ENCODE peak calls at places on chromosomes 3 and 15, in five cellular contexts. F, G, J, P and R are unnamed samples.

GRCh38 chr15:78938608-78939488 is 6.0 kb downstream of the CTSH start:
- ATAC-seq in F (no peak), J (peak; percentile 73), G (no peak), P (no peak), R (no peak)

GRCh38 chr3:9681723-9682081 is 21.9 kb upstream of the CPNE9 start:
- ATAC-seq in G (no peak), F (peak; percentile 28), P (no peak), J (no peak), R (no peak)

GRCh38 chr15:39455502-39455991 is 125.3 kb upstream of the THBS1 start:
- ATAC-seq in G (peak; percentile 55), J (peak; percentile 57), P (peak; percentile 86), F (no peak), R (no peak)

GRCh38 chr15:42846647-42847046 is 73.9 kb downstream of the TTBK2 start:
- ATAC-seq in J (no peak), P (no peak), F (no peak), G (no peak), R (no peak)

GRCh38 chr3:135057996-135058395 is 262.9 kb downstream of the EPHB1 start:
- ATAC-seq in G (no peak), J (no peak), F (no peak), P (no peak), R (no peak)

GRCh38 chr15:29039466-29040366 is 153.9 kb downstream of the APBA2 start:
- ATAC-seq in J (peak; percentile 67), P (no peak), F (no peak), G (no peak), R (no peak)

GRCh38 chr15:73240864-73241499 is 127.8 kb downstream of the HCN4 start:
- ATAC-seq in F (no peak), G (peak; percentile 86), J (peak; percentile 83), P (peak; percentile 75), R (no peak)

GRCh38 chr3:39788484-39788883 is 20.9 kb upstream of the MYRIP start:
- ATAC-seq in P (no peak), G (no peak), F (no peak), J (no peak), R (no peak)

GRCh38 chr15:40087991-40088928 is 20.4 kb downstream of the BMF start:
- ATAC-seq in J (no peak), P (peak; percentile 48), G (peak; percentile 50), F (no peak), R (peak; percentile 25)

GRCh38 chr15:77870195-77871065 is 207.1 kb downstream of the TBC1D2B start:
- ATAC-seq in F (peak; percentile 70), G (peak; percentile 88), J (peak; percentile 88), P (peak; percentile 92), R (peak; percentile 56)

GRCh38 chr15:57462391-57462790 is 86.1 kb downstream of the CGNL1 start:
- ATAC-seq in P (no peak), F (no peak), J (no peak), G (peak; percentile 51), R (no peak)

GRCh38 chr3:36932979-36933378 is 11.9 kb downstream of the TRANK1 start:
- ATAC-seq in G (no peak), F (no peak), J (no peak), P (peak; percentile 41), R (no peak)

GRCh38 chr3:127277591-127277990 is 10.3 kb downstream of the PRR20G start:
- ATAC-seq in F (no peak), G (no peak), P (no peak), J (no peak), R (no peak)

GRCh38 chr15:82698711-82699345 is 10.8 kb downstream of the AP3B2 start:
- ATAC-seq in J (no peak), F (no peak), G (peak; percentile 20), P (peak; percentile 56), R (no peak)

GRCh38 chr15:93296786-93297500 is 207.9 kb upstream of the RGMA start:
- ATAC-seq in G (no peak), P (no peak), F (no peak), J (no peak), R (no peak)

GRCh38 chr3:184874709-184875644 is 63.0 kb downstream of the VPS8 start:
- ATAC-seq in G (peak; percentile 61), F (no peak), J (peak; percentile 69), P (peak; percentile 78), R (no peak)

GRCh38 chr3:196726788-196727675 is 12.6 kb upstream of the PAK2 start:
- ATAC-seq in G (no peak), P (no peak), J (no peak), F (no peak), R (no peak)

GRCh38 chr3:123640311-123641083 is 55.6 kb upstream of the HACD2 start:
- ATAC-seq in J (no peak), P (no peak), F (no peak), G (no peak), R (no peak)

GRCh38 chr3:65751123-65751700 is 287.5 kb downstream of the MAGI1 start:
- ATAC-seq in P (peak; percentile 86), J (peak; percentile 65), F (no peak), G (peak; percentile 80), R (no peak)

GRCh38 chr15:85772668-85773067 is 22.1 kb downstream of the KLHL25 start:
- ATAC-seq in F (peak; percentile 32), G (no peak), J (no peak), P (no peak), R (no peak)

GRCh38 chr3:177753498-177754155 is 556.3 kb upstream of the TBL1XR1 start:
- ATAC-seq in J (no peak), G (no peak), P (no peak), F (peak; percentile 58), R (peak; percentile 86)

GRCh38 chr3:182962162-182962561 is 18.2 kb downstream of the DCUN1D1 start:
- ATAC-seq in G (peak; percentile 59), P (peak; percentile 71), J (peak; percentile 14), F (no peak), R (peak; percentile 87)

GRCh38 chr3:31370093-31370666 is 162.5 kb upstream of the STT3B start:
- ATAC-seq in J (no peak), G (no peak), P (no peak), F (no peak), R (no peak)

GRCh38 chr3:157089455-157090221 is 70.3 kb downstream of the CCNL1 start:
- ATAC-seq in G (no peak), J (peak; percentile 50), F (peak; percentile 89), P (peak; percentile 32), R (peak; percentile 0)

GRCh38 chr3:9826815-9827574 is 16.8 kb downstream of the RPUSD3 start:
- ATAC-seq in G (peak; percentile 93), F (peak; percentile 37), P (peak; percentile 88), J (peak; percentile 78), R (no peak)

GRCh38 chr3:189813652-189814245 is 182.6 kb downstream of the TP63 start:
- ATAC-seq in J (no peak), P (no peak), G (no peak), F (no peak), R (no peak)

GRCh38 chr15:63823253-63823844 is 10.4 kb downstream of the HERC1 start:
- ATAC-seq in G (no peak), J (no peak), F (no peak), P (no peak), R (no peak)

GRCh38 chr15:99343836-99344551 is 92.7 kb downstream of the LRRC28 start:
- ATAC-seq in G (peak; percentile 91), F (no peak), P (peak; percentile 68), J (peak; percentile 80), R (no peak)

GRCh38 chr3:170477395-170477794 is 58.7 kb downstream of the CLDN11 start:
- ATAC-seq in G (no peak), P (no peak), J (no peak), F (no peak), R (no peak)

GRCh38 chr3:169310190-169310918 is 353.2 kb downstream of the MECOM start:
- ATAC-seq in G (no peak), J (no peak), P (no peak), F (no peak), R (no peak)

GRCh38 chr3:169303660-169304059 is 359.9 kb downstream of the MECOM start:
- ATAC-seq in F (no peak), J (no peak), G (no peak), P (no peak), R (no peak)

GRCh38 chr3:169304716-169305115 is 358.8 kb downstream of the MECOM start:
- ATAC-seq in J (no peak), P (no peak), G (no peak), F (no peak), R (no peak)

GRCh38 chr3:169308654-169309325 is 354.7 kb downstream of the MECOM start:
- ATAC-seq in P (no peak), G (no peak), F (no peak), J (no peak), R (no peak)

DNA sequence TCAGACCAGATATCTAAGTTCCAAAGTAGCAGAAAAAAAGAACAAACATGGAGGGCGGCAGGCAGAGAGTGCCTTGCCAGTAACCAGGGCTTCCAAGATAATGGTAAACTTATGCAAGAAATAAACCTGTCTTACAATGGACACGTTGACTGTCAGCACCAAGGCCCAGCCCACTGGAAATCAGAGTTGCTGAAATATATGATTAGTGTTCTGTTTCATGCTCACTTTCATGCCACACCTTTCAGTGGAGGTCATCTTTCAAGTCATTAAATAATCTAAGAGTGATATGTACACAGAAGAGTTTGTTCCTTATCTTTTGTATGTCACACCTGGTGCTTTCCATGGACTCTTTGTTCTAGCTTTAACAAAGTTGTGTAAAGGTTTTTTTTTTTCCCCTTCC is 358.1 kb downstream of the MECOM start:
- ATAC-seq in G (no peak), F (no peak), P (no peak), J (no peak), R (no peak)
- TF ChIP-seq EP300 in G (no peak), F (no peak), P (no peak), J (no peak), R (no peak)

GRCh38 chr3:64444619-64445317 is 219.5 kb upstream of the PRICKLE2 start:
- ATAC-seq in F (peak; percentile 38), G (no peak), P (no peak), J (no peak), R (peak; percentile 11)
- H3K27ac ChIP-seq in F (peak overlapping the region; percentile 67), G (peak overlapping the region; percentile 91), P (no peak overlapping the region), J (no peak overlapping the region), R (no peak overlapping the region)

DNA sequence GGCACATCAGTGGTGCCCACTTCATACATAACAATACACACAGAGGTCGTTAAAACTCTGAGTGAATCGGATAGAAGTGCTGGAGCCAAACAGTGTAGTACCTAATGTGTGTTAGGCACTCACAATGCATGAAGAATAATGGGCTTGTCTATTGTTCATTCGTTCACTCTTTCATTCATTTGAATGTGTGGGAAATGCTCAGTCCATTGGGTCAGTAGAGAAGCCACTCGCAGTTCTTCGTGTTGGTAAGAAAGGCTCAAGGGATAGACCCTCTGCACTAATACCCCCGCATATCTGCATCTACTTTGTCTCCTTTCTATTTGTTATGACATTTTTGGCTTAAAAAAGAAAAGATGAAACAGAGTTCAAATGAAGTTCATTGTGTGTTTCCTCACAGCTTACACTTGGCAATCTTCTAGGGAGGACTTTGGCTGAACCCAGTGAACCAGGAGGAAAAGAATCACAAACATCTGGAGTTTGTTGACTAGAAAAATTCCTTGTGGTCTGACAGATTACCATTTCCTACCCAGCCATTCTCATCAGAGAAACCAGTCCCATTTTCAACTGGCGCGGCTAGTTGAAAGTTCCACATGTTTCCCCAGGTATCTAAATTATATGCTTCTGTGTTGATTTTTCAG is 32.9 kb upstream of the MFSD1 start:
- ATAC-seq in P (peak; percentile 7), F (peak; percentile 74), J (no peak), G (peak; percentile 75), R (peak; percentile 89)
- TF ChIP-seq EP300 in P (no peak), F (peak; percentile 18), J (no peak), G (peak; percentile 58), R (no peak)

DNA sequence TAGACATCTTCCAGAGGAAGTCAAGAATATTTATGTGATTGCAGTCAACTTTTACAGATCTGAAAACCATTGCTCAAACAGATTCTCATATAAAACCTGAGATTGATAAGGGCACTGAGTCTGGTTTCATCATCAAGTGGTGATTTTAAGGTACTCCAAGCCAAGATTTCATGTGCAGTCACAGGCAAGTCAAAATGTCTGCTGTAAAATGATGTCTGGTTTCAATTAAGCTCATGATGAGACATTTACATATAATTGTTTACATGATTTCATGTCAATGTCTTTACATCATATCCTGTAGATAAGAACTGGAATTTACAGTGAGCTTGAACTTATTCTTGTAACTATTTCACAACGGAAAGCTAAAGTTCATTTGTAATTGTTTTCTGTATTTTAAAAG is 1215.5 kb downstream of the ROBO2 start:
- ATAC-seq in P (no peak), J (no peak), G (no peak), F (no peak), R (no peak)
- H3K27ac ChIP-seq in P (no peak overlapping the region), J (no peak overlapping the region), G (no peak overlapping the region), F (no peak overlapping the region), R (no peak overlapping the region)